ENCODE peak calls at places on chromosomes 2 and 18, in four cellular contexts. J, W, B and C are unnamed samples. For H3K4me1, the result is how much of the 10 kb centered on the place peaks cover.

GRCh38 chr18:7382631-7383335 is 151.9 kb downstream of the LRRC30 start:
- DNase-seq in W (no peak), B (no peak), J (no peak), C (no peak)

GRCh38 chr2:17557596-17557995 is 17.1 kb downstream of the VSNL1 start:
- DNase-seq in W (no peak), J (no peak), B (no peak), C (no peak)

GRCh38 chr18:3688682-3689081 is 238.7 kb downstream of the TGIF1 start:
- DNase-seq in J (no peak), B (peak), W (no peak), C (peak)

GRCh38 chr2:64311948-64312621 is 141.9 kb upstream of the LGALSL start:
- DNase-seq in W (no peak), J (peak), B (peak), C (peak)

GRCh38 chr18:43606800-43607199 is 329.5 kb upstream of the SYT4 start:
- DNase-seq in J (no peak), W (no peak), B (no peak), C (peak)

GRCh38 chr18:69785466-69785865 is 162.2 kb downstream of the CD226 start:
- DNase-seq in B (peak), W (no peak), J (no peak), C (no peak)

GRCh38 chr2:239262484-239263230 is 138.2 kb downstream of the HDAC4 start:
- DNase-seq in W (no peak), J (no peak), B (no peak), C (no peak)

GRCh38 chr2:55363636-55364035 is 56.0 kb downstream of the CCDC88A start:
- DNase-seq in B (no peak), W (no peak), J (no peak), C (no peak)

GRCh38 chr18:62555135-62555534 is 32.3 kb downstream of the ZCCHC2 start:
- DNase-seq in W (no peak), J (no peak), B (peak), C (no peak)

GRCh38 chr2:215914067-215914776 is 99.1 kb downstream of the MREG start:
- DNase-seq in B (no peak), J (no peak), W (no peak), C (no peak)

GRCh38 chr2:235187806-235188205 is 236.0 kb downstream of the SH3BP4 start:
- DNase-seq in B (no peak), W (no peak), J (no peak), C (no peak)

GRCh38 chr18:22282311-22283235 is 113.2 kb downstream of the GATA6 start:
- DNase-seq in J (peak), W (no peak), B (peak), C (no peak)

GRCh38 chr18:22283397-22283796 is 114.0 kb downstream of the GATA6 start:
- DNase-seq in W (no peak), J (no peak), B (peak), C (no peak)

GRCh38 chr2:232146294-232146693 is 184.8 kb downstream of the DIS3L2 start:
- DNase-seq in B (peak), W (no peak), J (no peak), C (no peak)

GRCh38 chr18:49817947-49818346 is 4.6 kb upstream of the ACAA2 start:
- DNase-seq in J (no peak), B (no peak), W (no peak), C (no peak)

GRCh38 chr2:215831296-215831913 is 181.9 kb downstream of the MREG start:
- DNase-seq in J (no peak), W (no peak), B (peak), C (no peak)

DNA sequence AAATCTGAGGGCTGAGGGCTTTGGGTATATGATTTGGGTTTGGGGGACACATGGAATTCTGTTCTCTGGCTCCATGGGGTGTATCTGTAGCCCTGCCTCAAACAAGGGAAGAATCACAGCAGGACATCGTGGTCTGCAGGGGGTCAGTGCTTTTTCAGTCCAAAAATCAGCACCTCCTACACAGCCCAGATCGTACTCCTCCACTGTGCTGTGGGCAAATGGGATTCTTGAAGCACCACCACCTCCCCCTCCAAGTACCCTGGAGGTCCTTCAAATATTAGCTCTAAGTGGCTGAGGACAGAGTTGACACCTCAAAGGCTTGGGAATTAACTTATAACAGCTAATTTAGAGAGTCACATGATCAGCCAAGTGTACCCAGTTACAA is 41.5 kb downstream of the EPHA4 start:
- DNase-seq in W (no peak), B (no peak), J (no peak), C (no peak)
- H3K4me1 ChIP-seq in W (under half), B (under half), J (under half), C (under half)

DNA sequence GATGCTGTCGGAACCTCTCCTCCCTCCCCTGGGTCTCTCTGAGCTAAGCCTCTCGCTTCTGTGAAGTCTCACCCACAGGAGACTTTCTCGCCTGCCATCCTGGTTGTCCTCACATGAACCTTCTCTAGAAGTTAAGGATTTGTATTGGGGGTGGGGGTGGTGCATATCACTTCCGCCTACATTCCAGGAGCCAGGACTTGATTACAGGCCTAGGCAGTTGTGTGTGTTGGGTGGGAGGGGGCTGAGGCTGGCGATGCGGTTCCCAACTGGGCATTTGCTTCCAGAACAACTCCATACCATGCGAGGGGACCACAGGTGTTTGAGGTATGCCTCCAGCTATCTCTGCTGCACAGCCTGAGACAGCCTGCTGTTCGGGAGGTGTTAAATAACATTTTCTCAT is 56.8 kb upstream of the MGAT4A start:
- DNase-seq in B (no peak), J (no peak), W (no peak), C (no peak)
- H3K4me3 ChIP-seq in B (no peak), J (no peak), W (no peak), C (no peak)

GRCh38 chr2:217908544-217908943 is 94.3 kb downstream of the TNS1 start:
- DNase-seq in B (no peak), J (no peak), W (no peak), C (no peak)
- H3K4me1 ChIP-seq in B (under half), J (under half), W (half or more), C (under half)

GRCh38 chr2:4909486-4909885 is 782.7 kb upstream of the SOX11 start:
- DNase-seq in B (no peak), J (no peak), W (no peak), C (no peak)
- H3K4me3 ChIP-seq in B (no peak), J (no peak), W (no peak), C (no peak)

GRCh38 chr2:69584127-69584889 is 59.2 kb downstream of the AAK1 start:
- DNase-seq in B (no peak), W (no peak), J (no peak), C (no peak)

GRCh38 chr2:69589973-69590652 is 53.4 kb downstream of the AAK1 start:
- DNase-seq in W (no peak), B (peak), J (no peak), C (no peak)

GRCh38 chr2:69588945-69589344 is 54.6 kb downstream of the AAK1 start:
- DNase-seq in W (no peak), B (no peak), J (no peak), C (no peak)

GRCh38 chr2:69585855-69586560 is 57.5 kb downstream of the AAK1 start:
- DNase-seq in J (no peak), B (no peak), W (no peak), C (no peak)

DNA sequence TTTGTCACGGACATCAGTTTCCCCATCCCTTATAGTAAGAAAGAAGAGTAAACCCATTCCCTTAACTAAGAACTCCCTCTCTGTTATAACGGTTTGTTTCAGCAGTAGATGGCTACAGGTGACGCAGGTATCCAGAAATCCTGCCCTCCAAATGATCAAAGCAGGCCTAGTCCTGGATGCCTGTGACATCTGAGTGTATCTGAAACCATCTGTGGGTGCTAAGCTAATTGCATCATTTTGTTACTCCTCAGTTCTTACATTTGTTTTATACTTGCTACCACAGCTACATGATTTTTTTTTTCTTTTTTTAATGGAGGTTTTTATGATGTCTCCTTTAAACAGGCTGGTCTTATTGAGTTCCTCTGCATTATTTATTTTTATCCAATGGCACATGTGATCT is 55.1 kb downstream of the AAK1 start:
- DNase-seq in B (no peak), J (no peak), W (no peak), C (no peak)
- H3K4me1 ChIP-seq in B (under half), J (under half), W (under half), C (under half)

GRCh38 chr2:218722876-218723477 is 12.3 kb downstream of the TTLL4 start:
- DNase-seq in B (no peak), J (no peak), W (no peak), C (no peak)
- H3K4me3 ChIP-seq in B (no peak), J (no peak), W (no peak), C (no peak)

GRCh38 chr18:13371689-13372404 is 153.3 kb downstream of the LDLRAD4 start:
- DNase-seq in W (no peak), J (no peak), B (no peak), C (no peak)
- H3K4me1 ChIP-seq in W (under half), J (under half), B (under half), C (under half)

GRCh38 chr2:33321236-33321731 is 155.2 kb upstream of the RASGRP3 start:
- DNase-seq in W (no peak), J (no peak), B (peak), C (peak)
- H3K4me3 ChIP-seq in W (no peak), J (no peak), B (peak), C (no peak)

GRCh38 chr2:28403388-28403956 is 10.8 kb downstream of the FOSL2 start:
- DNase-seq in B (no peak), W (no peak), J (no peak), C (no peak)

GRCh38 chr2:28406276-28407096 is 13.8 kb downstream of the FOSL2 start:
- DNase-seq in J (no peak), W (no peak), B (peak), C (no peak)

GRCh38 chr2:28401948-28402550 is 9.4 kb downstream of the FOSL2 start:
- DNase-seq in J (no peak), B (no peak), W (no peak), C (no peak)

GRCh38 chr2:28405537-28405936 is 12.9 kb downstream of the FOSL2 start:
- DNase-seq in W (no peak), B (no peak), J (no peak), C (no peak)

DNA sequence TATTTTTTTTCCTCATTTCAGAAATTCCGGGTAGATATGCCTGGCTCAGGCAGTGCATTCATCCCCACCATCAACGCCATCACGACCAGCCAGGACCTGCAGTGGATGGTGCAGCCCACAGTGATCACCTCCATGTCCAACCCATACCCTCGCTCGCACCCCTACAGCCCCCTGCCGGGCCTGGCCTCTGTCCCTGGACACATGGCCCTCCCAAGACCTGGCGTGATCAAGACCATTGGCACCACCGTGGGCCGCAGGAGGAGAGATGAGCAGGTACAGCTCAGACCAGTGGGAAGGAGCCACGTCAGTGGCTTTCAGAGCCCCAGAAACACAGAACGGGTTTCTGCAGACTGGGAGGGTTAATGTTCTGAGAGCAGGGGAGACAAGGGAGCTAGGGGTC is 11.4 kb downstream of the FOSL2 start:
- DNase-seq in J (no peak), B (no peak), W (no peak), C (no peak)
- H3K4me1 ChIP-seq in J (under half), B (half or more), W (half or more), C (under half)